ENCODE peak calls at places on chromosomes 7 and 10, in four cellular contexts. B is right lobe of liver, K is neural progenitor cell, C is lower lobe of right lung. X is an unnamed sample.

GRCh38 chr7:113831509-113831908 is 87.3 kb downstream of the PPP1R3A start:
- DNase-seq in C (no peak), K (no peak), B (no peak), X (no peak)

GRCh38 chr7:27634892-27635538 is 27.7 kb downstream of the HIBADH start:
- DNase-seq in B (no peak), K (peak; percentile 53), C (no peak), X (no peak)

GRCh38 chr10:14244801-14245211 is 85.9 kb downstream of the FRMD4A start:
- DNase-seq in C (no peak), K (no peak), B (no peak), X (no peak)

GRCh38 chr7:140506788-140507464 is 27.6 kb upstream of the MKRN1 start:
- DNase-seq in B (no peak), C (no peak), K (peak; percentile 60), X (peak; percentile 61)

GRCh38 chr10:58998924-58999713 is 177.3 kb upstream of the PHYHIPL start:
- DNase-seq in K (no peak), B (peak; percentile 63), C (no peak), X (peak; percentile 80)

GRCh38 chr10:124742418-124743187 is 1.6 kb downstream of the FAM53B start:
- DNase-seq in B (no peak), C (no peak), K (peak; percentile 80), X (no peak)

GRCh38 chr7:111987115-111987826 is 218.9 kb downstream of the DOCK4 start:
- DNase-seq in K (no peak), C (no peak), B (no peak), X (no peak)

GRCh38 chr10:48448796-48449195 is 142.3 kb downstream of the MAPK8 start:
- DNase-seq in K (no peak), C (no peak), B (no peak), X (peak; percentile 34)

GRCh38 chr7:109611656-109612055 is 1042.0 kb downstream of the DNAJB9 start:
- DNase-seq in K (no peak), C (no peak), B (no peak), X (no peak)

GRCh38 chr7:84665339-84665738 is 470.8 kb upstream of the SEMA3A start:
- DNase-seq in K (peak; percentile 3), B (no peak), C (no peak), X (no peak)

GRCh38 chr7:88835147-88835728 is 39.7 kb upstream of the TEX47 start:
- DNase-seq in K (peak; percentile 49), C (no peak), B (no peak), X (no peak)

GRCh38 chr10:6394084-6394483 is 186.0 kb downstream of the PRKCQ start:
- DNase-seq in K (no peak), B (no peak), C (no peak), X (no peak)

GRCh38 chr7:5997210-5997808 is 11.5 kb downstream of the PMS2 start:
- DNase-seq in C (no peak), B (peak; percentile 27), K (peak; percentile 72), X (no peak)

GRCh38 chr7:158327571-158328180 is 259.9 kb downstream of the PTPRN2 start:
- DNase-seq in B (no peak), K (peak; percentile 40), C (no peak), X (peak; percentile 12)

GRCh38 chr7:95066736-95067530 is 159.5 kb downstream of the PPP1R9A start:
- DNase-seq in C (no peak), K (no peak), B (no peak), X (no peak)

GRCh38 chr10:86635402-86635801 is 18.9 kb upstream of the OPN4 start:
- DNase-seq in B (no peak), C (no peak), K (no peak), X (no peak)

GRCh38 chr10:127043312-127043711 is 138.1 kb downstream of the DOCK1 start:
- DNase-seq in B (no peak), K (no peak), C (no peak), X (no peak)

GRCh38 chr7:116863168-116863670 is 832 bp downstream of the CAPZA2 start:
- DNase-seq in K (peak; percentile 62), B (peak; percentile 26), C (peak; percentile 48), X (peak; percentile 47)

GRCh38 chr7:66575398-66575797 is 53.3 kb upstream of the KCTD7 start:
- DNase-seq in C (no peak), B (no peak), K (no peak), X (no peak)

GRCh38 chr10:35340975-35341374 is 4.7 kb downstream of the CCNY start:
- DNase-seq in K (no peak), C (no peak), B (no peak), X (peak; percentile 73)

GRCh38 chr10:102540023-102540422 is 36.3 kb downstream of the SUFU start:
- DNase-seq in C (no peak), K (no peak), B (no peak), X (no peak)

GRCh38 chr7:45185028-45185863 is 27.7 kb downstream of the RAMP3 start:
- DNase-seq in B (no peak), C (peak; percentile 20), K (no peak), X (no peak)

GRCh38 chr10:119750391-119751230 is 24.8 kb downstream of the INPP5F start:
- DNase-seq in K (peak; percentile 84), C (peak; percentile 56), B (peak; percentile 38), X (peak; percentile 57)

GRCh38 chr10:111705026-111705425 is 478.5 kb downstream of the GPAM start:
- DNase-seq in C (no peak), B (no peak), K (no peak), X (no peak)

GRCh38 chr7:151694828-151695580 is 175.3 kb upstream of the RHEB start:
- DNase-seq in C (peak; percentile 51), B (peak; percentile 68), K (no peak), X (peak; percentile 67)

GRCh38 chr7:5357951-5358350 is 65.7 kb downstream of the TNRC18 start:
- DNase-seq in K (no peak), C (no peak), B (no peak), X (no peak)

GRCh38 chr7:10708447-10708846 is 265.2 kb upstream of the PHF14 start:
- DNase-seq in B (no peak), K (peak; percentile 78), C (no peak), X (no peak)

GRCh38 chr7:157021071-157021891 is 10.8 kb upstream of the MNX1 start:
- DNase-seq in K (peak; percentile 74), C (no peak), B (no peak), X (no peak)

DNA sequence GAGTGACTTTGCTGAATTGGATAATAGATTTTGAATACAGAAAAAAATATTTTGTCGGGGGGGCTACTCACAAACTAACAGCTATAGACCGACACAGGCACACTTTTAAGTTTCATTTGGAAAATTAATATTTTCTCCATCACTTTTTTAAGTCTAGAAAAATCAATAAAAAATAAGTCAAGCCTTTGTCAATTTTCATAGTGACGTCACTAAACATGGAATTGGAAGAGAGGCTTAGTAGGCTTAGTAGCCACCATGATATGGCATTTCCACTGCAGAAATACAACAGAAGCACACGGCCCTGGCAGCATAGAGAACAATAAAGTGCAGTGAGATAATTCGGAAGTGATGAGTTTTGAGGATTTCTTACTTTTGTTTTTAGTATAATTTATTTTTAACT is 357.2 kb downstream of the RPS24 start:
- DNase-seq in K (no peak), C (no peak), B (no peak), X (no peak)
- H3K27me3 ChIP-seq in K (no peaks in the 10 kb centered on the region), C (no peaks in the 10 kb centered on the region), B (no peaks in the 10 kb centered on the region), X (no peaks in the 10 kb centered on the region)

GRCh38 chr10:88131561-88132139 is 268.2 kb downstream of the PTEN start:
- DNase-seq in B (no peak), C (peak; percentile 68), K (no peak), X (peak; percentile 63)
- H3K27ac ChIP-seq in B (no peak overlapping the region), C (no peak overlapping the region), K (no peak overlapping the region), X (no peak overlapping the region)

DNA sequence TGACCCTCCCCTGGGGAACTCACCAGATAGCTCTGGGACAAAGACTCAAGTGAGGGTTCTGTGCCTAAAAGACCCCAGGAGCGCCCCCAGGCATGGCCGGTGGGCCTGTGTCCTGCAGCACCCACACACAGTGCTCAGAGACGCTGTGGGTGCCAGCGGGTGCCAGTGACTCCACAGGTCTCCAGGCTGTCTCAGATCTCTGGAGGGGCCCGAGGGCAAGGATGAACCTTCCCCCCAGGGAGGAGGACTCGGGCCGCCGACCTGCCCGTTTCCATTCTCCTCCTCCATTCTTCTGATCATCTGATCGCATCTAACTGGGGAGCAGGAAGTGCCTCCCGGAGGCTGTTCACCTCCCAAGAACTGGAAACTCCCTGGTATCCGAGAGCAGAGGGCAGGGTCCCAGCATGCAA is 980 bp downstream of the ADAM8 start:
- DNase-seq in C (no peak), B (peak; percentile 24), K (no peak), X (no peak)
- H3K4me3 ChIP-seq in C (peak overlapping the region; percentile 50), B (peak overlapping the region; percentile 12), K (no peak overlapping the region), X (no peak overlapping the region)

GRCh38 chr10:63465293-63466167 is at the start of gene JMJD1C:
- DNase-seq in K (peak; percentile 94), B (peak; percentile 85), C (peak; percentile 87), X (peak; percentile 93)
- H3K27me3 ChIP-seq in K (no peaks in the 10 kb centered on the region), B (no peaks in the 10 kb centered on the region), C (no peaks in the 10 kb centered on the region), X (no peaks in the 10 kb centered on the region)

GRCh38 chr10:22662693-22663330 is 51.6 kb downstream of the PIP4K2A start:
- DNase-seq in K (no peak), C (no peak), B (no peak), X (no peak)
- H3K27ac ChIP-seq in K (no peak overlapping the region), C (no peak overlapping the region), B (no peak overlapping the region), X (no peak overlapping the region)

DNA sequence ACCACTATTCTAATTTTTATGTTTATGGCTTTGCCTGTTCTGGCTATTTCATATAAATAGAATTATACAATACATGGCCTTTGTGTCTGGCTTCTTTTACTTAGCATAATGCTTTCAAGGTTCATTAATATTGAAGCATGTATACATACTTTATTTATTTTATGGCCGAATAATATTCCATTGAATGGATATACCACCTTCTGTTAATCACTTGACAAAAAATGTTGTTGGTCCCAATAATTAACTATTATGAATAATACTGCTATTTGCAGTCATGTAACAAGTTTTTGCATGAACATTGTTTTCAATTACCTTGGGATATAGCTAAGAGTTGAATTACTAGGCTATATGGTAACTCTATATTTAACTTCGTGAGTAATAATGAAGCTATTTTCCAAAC is 767.5 kb downstream of the INHBA start:
- DNase-seq in B (no peak), C (no peak), K (no peak), X (no peak)
- H3K4me3 ChIP-seq in B (no peak overlapping the region), C (no peak overlapping the region), K (no peak overlapping the region), X (no peak overlapping the region)

GRCh38 chr7:155395176-155395797 is 62.6 kb upstream of the EN2 start:
- DNase-seq in K (no peak), C (no peak), B (no peak), X (no peak)
- H3K27me3 ChIP-seq in K (peaks cover 67% of the 10 kb centered on the region), C (peaks cover 10% of the 10 kb centered on the region), B (no peaks in the 10 kb centered on the region), X (no peaks in the 10 kb centered on the region)

GRCh38 chr10:17065273-17065672 is 64.3 kb downstream of the CUBN start:
- DNase-seq in K (no peak), C (no peak), B (no peak), X (no peak)

GRCh38 chr10:17068953-17069352 is 60.7 kb downstream of the CUBN start:
- DNase-seq in B (no peak), K (no peak), C (no peak), X (no peak)

GRCh38 chr10:17066000-17066399 is 63.6 kb downstream of the CUBN start:
- DNase-seq in K (no peak), B (no peak), C (no peak), X (no peak)

GRCh38 chr10:17067549-17068264 is 61.9 kb downstream of the CUBN start:
- DNase-seq in B (no peak), K (no peak), C (no peak), X (no peak)

DNA sequence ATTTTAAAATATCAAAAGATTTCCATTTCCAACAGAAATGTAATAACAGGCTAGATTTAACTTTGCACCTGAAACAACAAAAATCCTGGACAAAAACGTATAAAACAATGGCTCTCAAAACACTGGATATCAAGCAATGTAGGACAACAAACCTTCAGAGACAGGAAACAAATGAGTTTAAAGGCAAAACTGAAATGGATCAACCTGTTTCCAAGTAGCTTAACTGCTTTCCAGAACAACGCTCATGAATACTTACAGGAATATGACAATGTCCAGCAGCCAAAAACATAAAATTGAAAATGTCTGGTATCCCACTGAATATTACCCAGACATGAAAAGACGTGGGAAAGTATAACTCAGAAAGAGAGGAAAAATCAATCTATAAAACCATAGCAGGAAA is 62.8 kb downstream of the CUBN start:
- DNase-seq in K (no peak), B (no peak), C (no peak), X (no peak)
- H3K27ac ChIP-seq in K (no peak overlapping the region), B (no peak overlapping the region), C (no peak overlapping the region), X (no peak overlapping the region)

X was measured in right cardiac atrium.